ENCODE peak calls at places on chromosomes 13 and 19, in seven cellular contexts. T is T-cell; I is thoracic aorta; C is GM23338; H is ACHN; G is CD4-positive, CD25-positive, alpha-beta regulatory T cell; V is Peyer's patch. R is an unnamed sample.
A peak's percentile ranks its signal among the peaks of the same experiment; 100 is the strongest.

GRCh38 chr19:15551183-15552004 is 43.1 kb downstream of the CYP4F22 start:
- DNase-seq in H (no peak), T (peak; percentile 82), C (peak; percentile 91), I (no peak), G (peak; percentile 70), V (peak; percentile 31), R (no peak)

GRCh38 chr19:31286491-31286890 is 62.7 kb downstream of the TSHZ3 start:
- DNase-seq in I (no peak), C (no peak), H (no peak), T (no peak), G (no peak), V (no peak), R (no peak)

GRCh38 chr19:58196911-58197616 is 14.2 kb downstream of the ZNF274 start:
- DNase-seq in T (no peak), H (peak; percentile 18), G (peak; percentile 35), C (peak; percentile 12), V (no peak), I (no peak), R (peak; percentile 12)

GRCh38 chr19:38685666-38686529 is 38.4 kb downstream of the ACTN4 start:
- DNase-seq in H (peak; percentile 59), T (no peak), C (peak; percentile 80), G (peak; percentile 49), V (no peak), I (no peak), R (peak; percentile 75)

GRCh38 chr13:109389456-109389855 is 396.9 kb downstream of the IRS2 start:
- DNase-seq in G (no peak), I (no peak), C (no peak), T (no peak), V (no peak), H (no peak), R (peak; percentile 8)

GRCh38 chr19:23286477-23286876 is 36.3 kb upstream of the ZNF724 start:
- DNase-seq in T (no peak), V (no peak), C (peak; percentile 79), G (no peak), H (peak; percentile 8), I (no peak), R (peak; percentile 2)

GRCh38 chr13:40189426-40189825 is 477.0 kb downstream of the FOXO1 start:
- DNase-seq in C (no peak), H (no peak), V (no peak), I (no peak), T (peak; percentile 23), G (peak; percentile 83), R (no peak)

GRCh38 chr19:52584686-52585085 is 14.6 kb downstream of the ZNF701 start:
- DNase-seq in C (peak; percentile 58), V (no peak), T (no peak), G (no peak), I (no peak), H (no peak), R (no peak)

GRCh38 chr19:17234911-17235617 is 9.0 kb downstream of the OCEL1 start:
- DNase-seq in T (peak; percentile 58), H (peak; percentile 63), C (peak; percentile 85), G (peak; percentile 73), V (peak; percentile 67), I (no peak), R (peak; percentile 64)

GRCh38 chr13:109821038-109821545 is 34.7 kb upstream of the IRS2 start:
- DNase-seq in H (no peak), V (no peak), T (no peak), G (no peak), C (no peak), I (no peak), R (no peak)

GRCh38 chr13:74114202-74114601 is 20.0 kb downstream of the KLF12 start:
- DNase-seq in C (no peak), I (no peak), G (no peak), T (no peak), V (no peak), H (no peak), R (peak; percentile 57)

GRCh38 chr13:113997845-113998751 is 24.2 kb upstream of the C13orf46 start:
- DNase-seq in H (no peak), G (no peak), C (no peak), T (no peak), V (no peak), I (peak; percentile 68), R (no peak)

GRCh38 chr13:43132228-43132627 is 108.8 kb downstream of the DNAJC15 start:
- DNase-seq in I (no peak), H (peak; percentile 4), T (no peak), V (no peak), C (peak; percentile 87), G (peak; percentile 11), R (peak; percentile 14)

GRCh38 chr13:72875233-72875632 is 93.3 kb downstream of the PIBF1 start:
- DNase-seq in V (no peak), G (no peak), C (no peak), I (no peak), T (no peak), H (no peak), R (no peak)

GRCh38 chr13:30870049-30870884 is 35.8 kb upstream of the MEDAG start:
- DNase-seq in V (no peak), H (peak; percentile 94), C (peak; percentile 82), I (peak; percentile 54), G (peak; percentile 37), T (no peak), R (peak; percentile 95)

GRCh38 chr13:43107780-43108179 is 84.4 kb downstream of the DNAJC15 start:
- DNase-seq in I (no peak), V (no peak), C (no peak), H (no peak), T (no peak), G (no peak), R (peak; percentile 38)

GRCh38 chr13:111114362-111115050 is 604 bp upstream of the ARHGEF7 start:
- DNase-seq in C (peak; percentile 68), I (peak; percentile 30), V (no peak), H (no peak), G (peak; percentile 37), T (peak; percentile 34), R (peak; percentile 87)

GRCh38 chr19:41399091-41399490 is 1.5 kb downstream of the BCKDHA start:
- DNase-seq in H (no peak), V (no peak), I (no peak), T (no peak), G (no peak), C (no peak), R (no peak)

GRCh38 chr19:19602136-19602712 is 16.3 kb downstream of the PBX4 start:
- DNase-seq in V (no peak), H (no peak), C (no peak), I (no peak), T (peak; percentile 48), G (peak; percentile 82), R (no peak)

GRCh38 chr13:80386001-80386400 is 45.1 kb upstream of the SPRY2 start:
- DNase-seq in H (no peak), C (no peak), G (no peak), T (no peak), V (no peak), I (no peak), R (no peak)

GRCh38 chr13:114161644-114162532 is 17.2 kb upstream of the CFAP97D2 start:
- DNase-seq in V (peak; percentile 67), G (peak; percentile 56), T (peak; percentile 59), H (no peak), I (no peak), C (no peak), R (no peak)

GRCh38 chr13:112943309-112944125 is 25.5 kb upstream of the MCF2L start:
- DNase-seq in H (peak; percentile 26), G (peak; percentile 14), C (peak; percentile 72), I (no peak), T (no peak), V (no peak), R (peak; percentile 59)

GRCh38 chr13:30255696-30256095 is 51.7 kb downstream of the KATNAL1 start:
- DNase-seq in H (no peak), G (no peak), T (no peak), I (no peak), C (no peak), V (no peak), R (no peak)

GRCh38 chr19:771332-771785 is 20.4 kb downstream of the MISP start:
- DNase-seq in V (no peak), I (no peak), G (peak; percentile 40), T (no peak), H (peak; percentile 64), C (peak; percentile 62), R (peak; percentile 73)

GRCh38 chr19:56477429-56478338 is 539 bp upstream of the ZNF667 start:
- DNase-seq in G (peak; percentile 39), H (no peak), T (peak; percentile 81), I (peak; percentile 46), C (peak; percentile 87), V (peak; percentile 53), R (peak; percentile 98)

GRCh38 chr19:1591421-1592022 is 1.1 kb downstream of the MBD3 start:
- DNase-seq in C (no peak), H (peak; percentile 6), T (no peak), G (peak; percentile 14), I (no peak), V (no peak), R (peak; percentile 42)

GRCh38 chr13:65461590-65461989 is 1768.5 kb downstream of the PCDH9 start:
- DNase-seq in H (no peak), I (no peak), G (no peak), V (no peak), T (no peak), C (peak; percentile 8), R (no peak)